ENCODE peak calls at places on chromosome 18, in ten cellular contexts. V is SK-N-SH; P is psoas muscle; D is left lung; K is CD4-positive, CD25-positive, alpha-beta regulatory T cell; O is spleen; S is adrenal gland; F is naive thymus-derived CD4-positive, alpha-beta T cell; N is H1; W is right cardiac atrium. G is an unnamed sample. For H3K4me1, the result is how much of the 10 kb centered on the place peaks cover.

GRCh38 chr18:79775441-79776221 is 22.1 kb upstream of the KCNG2 start:
- DNase-seq in O (peak), S (no peak), V (no peak), N (no peak), F (no peak), W (no peak), P (peak), D (peak), K (no peak), G (no peak)

GRCh38 chr18:79834834-79835233 is 37.1 kb downstream of the KCNG2 start:
- DNase-seq in O (no peak), K (no peak), P (no peak), V (no peak), N (no peak), D (no peak), S (no peak), F (no peak), W (no peak), G (no peak)

GRCh38 chr18:47262397-47263196 is 11.1 kb upstream of the SKOR2 start:
- DNase-seq in S (no peak), F (no peak), W (no peak), P (no peak), V (no peak), D (no peak), O (no peak), K (no peak), N (no peak), G (no peak)

GRCh38 chr18:75624836-75625235 is 197.3 kb upstream of the SMIM21 start:
- DNase-seq in V (no peak), P (no peak), S (no peak), D (no peak), K (no peak), W (no peak), F (no peak), N (no peak), O (no peak), G (no peak)

GRCh38 chr18:74468547-74469014 is 11.5 kb upstream of the DIPK1C start:
- DNase-seq in V (no peak), K (no peak), P (no peak), O (no peak), F (no peak), W (no peak), S (no peak), N (no peak), D (no peak), G (no peak)

GRCh38 chr18:60892441-60892840 is 440.8 kb upstream of the CDH20 start:
- DNase-seq in V (no peak), W (no peak), N (no peak), O (no peak), K (no peak), S (no peak), P (no peak), D (no peak), F (no peak), G (no peak)

GRCh38 chr18:31741096-31741735 is 19.5 kb downstream of the SLC25A52 start:
- DNase-seq in P (no peak), N (no peak), D (no peak), K (peak), F (peak), W (no peak), O (no peak), S (peak), V (peak), G (peak)

GRCh38 chr18:64311859-64312258 is 163.0 kb upstream of the LINC00305 start:
- DNase-seq in N (no peak), D (no peak), S (no peak), K (no peak), O (no peak), V (no peak), W (no peak), P (no peak), F (no peak), G (no peak)

GRCh38 chr18:43563780-43564179 is 286.5 kb upstream of the SYT4 start:
- DNase-seq in D (no peak), N (no peak), P (no peak), W (peak), O (no peak), V (peak), K (peak), S (peak), F (no peak), G (peak)

GRCh38 chr18:26593365-26594320 is 45.3 kb upstream of the KCTD1 start:
- DNase-seq in V (no peak), W (no peak), S (no peak), N (no peak), D (no peak), K (no peak), O (no peak), F (no peak), P (no peak), G (no peak)

GRCh38 chr18:44465337-44465736 is 215.4 kb upstream of the SETBP1 start:
- DNase-seq in V (no peak), F (no peak), S (no peak), O (no peak), N (no peak), P (no peak), W (peak), D (no peak), K (no peak), G (no peak)

GRCh38 chr18:54975598-54975997 is 16.3 kb upstream of the CCDC68 start:
- DNase-seq in F (no peak), W (no peak), K (no peak), N (no peak), P (no peak), D (no peak), O (no peak), S (no peak), V (no peak), G (no peak)

GRCh38 chr18:55324166-55324565 is 263.8 kb downstream of the TCF4 start:
- DNase-seq in V (no peak), N (no peak), F (no peak), D (no peak), P (no peak), S (no peak), W (no peak), O (no peak), K (no peak), G (no peak)

GRCh38 chr18:76528477-76529432 is 33.7 kb upstream of the ZNF516 start:
- DNase-seq in N (no peak), W (peak), S (peak), K (peak), O (peak), F (no peak), D (no peak), P (no peak), V (no peak), G (peak)

GRCh38 chr18:75207298-75208054 is 1.5 kb downstream of the PTGR3 start:
- DNase-seq in D (no peak), F (no peak), N (no peak), S (no peak), O (no peak), W (no peak), P (no peak), K (peak), V (no peak), G (peak)

GRCh38 chr18:3380384-3380961 is 69.5 kb upstream of the TGIF1 start:
- DNase-seq in D (no peak), N (no peak), W (no peak), S (no peak), O (no peak), P (peak), K (peak), V (no peak), F (no peak), G (no peak)

GRCh38 chr18:64103979-64104378 is 44.9 kb downstream of the LINC00305 start:
- DNase-seq in V (no peak), P (no peak), O (no peak), D (no peak), K (no peak), S (no peak), W (no peak), N (no peak), F (no peak), G (no peak)

GRCh38 chr18:44821924-44822323 is 141.2 kb downstream of the SETBP1 start:
- DNase-seq in O (no peak), W (no peak), V (no peak), N (no peak), S (no peak), F (no peak), D (no peak), P (no peak), K (no peak), G (no peak)

GRCh38 chr18:13232971-13233565 is 14.5 kb downstream of the LDLRAD4 start:
- DNase-seq in W (peak), S (no peak), D (no peak), N (no peak), O (no peak), P (no peak), F (no peak), V (no peak), K (no peak), G (peak)

DNA sequence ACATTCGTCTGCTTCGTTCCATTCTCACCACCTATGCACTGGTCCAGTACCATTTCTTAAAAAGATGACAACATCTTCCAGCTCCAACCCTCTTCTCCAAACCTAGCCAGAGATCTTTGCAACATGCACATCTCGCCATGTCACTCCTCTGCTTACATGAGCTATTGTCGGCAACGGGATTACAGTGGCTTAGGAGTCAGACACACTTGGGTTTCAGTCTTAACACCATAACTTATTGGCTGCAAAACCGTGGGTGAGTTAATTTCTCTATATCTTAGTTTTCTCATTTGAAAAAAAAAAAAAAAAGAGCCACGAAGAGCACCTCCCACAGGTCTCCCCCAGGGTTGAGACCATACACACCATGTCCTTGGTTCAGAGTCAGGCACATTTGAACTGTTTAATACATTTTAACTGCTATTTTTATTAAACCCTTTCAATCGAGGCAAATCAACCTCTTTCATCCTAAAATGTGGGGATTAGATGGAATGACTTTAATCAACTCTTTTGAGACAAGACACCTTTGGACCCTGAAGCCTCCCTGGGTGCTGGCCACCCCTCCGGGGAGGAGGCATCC is 889 bp downstream of the ANKRD29 start:
- DNase-seq in W (no peak), K (peak), O (no peak), P (no peak), N (no peak), V (no peak), D (no peak), F (no peak), S (no peak), G (no peak)
- H3K4me3 ChIP-seq in W (peak), K (peak), O (peak), P (peak), N (peak), V (peak), D (peak), F (peak), S (no peak), G (no peak)

DNA sequence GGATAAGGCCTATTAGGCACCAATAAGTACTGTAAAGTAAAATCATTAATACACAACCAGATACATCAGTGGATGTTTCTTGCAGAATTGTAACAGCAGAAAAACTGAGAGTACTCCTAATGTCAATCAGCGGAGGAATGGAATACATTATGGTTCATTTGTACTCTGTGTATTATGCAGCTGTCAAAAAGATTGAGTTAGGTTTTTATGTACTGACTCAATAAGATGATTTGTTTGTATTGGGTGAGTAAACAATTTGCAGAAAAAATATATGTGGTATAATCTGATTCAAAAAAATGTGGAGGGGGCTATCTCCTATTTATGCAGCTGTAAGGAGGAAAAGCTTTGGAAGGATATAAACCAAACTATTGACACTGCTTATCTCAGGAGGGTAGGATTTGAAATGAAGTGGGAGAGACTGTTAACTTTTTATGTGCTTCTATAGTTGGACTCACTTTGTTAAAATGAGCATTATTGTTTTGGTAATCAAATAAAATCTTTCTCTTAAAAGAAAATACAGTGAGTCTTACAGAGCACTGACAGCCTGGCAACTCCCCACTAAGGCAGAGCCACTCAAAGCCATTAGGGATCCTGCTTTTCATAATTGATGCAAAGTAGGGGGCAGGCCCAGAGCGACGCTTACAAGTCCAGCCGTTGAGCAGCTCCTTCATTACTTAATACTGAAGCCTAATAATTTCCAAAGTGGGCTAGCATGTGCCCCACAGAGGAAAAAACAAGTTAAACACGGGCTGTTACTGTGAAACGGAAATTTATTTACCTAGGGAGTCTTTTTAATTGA is 168.8 kb downstream of the PHLPP1 start:
- DNase-seq in P (no peak), D (no peak), S (no peak), V (no peak), N (no peak), K (no peak), O (no peak), F (no peak), W (no peak), G (no peak)
- H3K4me1 ChIP-seq in P (under half), D (under half), S (under half), V (under half), N (under half), K (under half), O (under half), F (under half), W (under half), G (under half)

DNA sequence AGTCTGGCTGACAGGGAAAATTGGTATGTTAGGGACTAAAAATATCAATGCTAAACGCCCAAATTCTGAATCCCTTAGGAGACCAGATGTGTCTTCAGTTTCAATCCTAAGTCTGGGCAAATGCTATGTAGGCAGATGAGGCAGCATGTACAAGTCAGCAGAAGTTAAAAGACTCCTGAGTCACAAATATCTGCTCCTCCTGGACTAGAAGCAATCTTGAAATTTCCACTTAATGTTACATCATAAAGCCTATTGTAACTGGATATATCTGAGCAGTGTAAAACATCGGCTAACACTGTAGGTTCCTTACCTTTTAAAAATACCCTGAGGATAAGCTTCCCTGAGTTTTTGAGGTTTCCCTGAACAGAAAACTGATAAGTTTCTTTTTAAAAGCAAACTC is 1087.6 kb upstream of the PIK3C3 start:
- DNase-seq in N (no peak), V (no peak), K (no peak), F (no peak), D (no peak), W (no peak), S (no peak), P (no peak), O (no peak), G (no peak)
- H3K27ac ChIP-seq in N (no peak), V (peak), K (no peak), F (no peak), D (no peak), W (no peak), S (no peak), P (no peak), O (no peak), G (no peak)

GRCh38 chr18:304887-305529 is 37.2 kb upstream of the THOC1 start:
- DNase-seq in K (no peak), D (no peak), P (no peak), S (no peak), V (no peak), O (no peak), N (no peak), W (peak), F (no peak), G (no peak)
- H3K4me3 ChIP-seq in K (no peak), D (no peak), P (no peak), S (no peak), V (no peak), O (no peak), N (no peak), W (no peak), F (no peak), G (no peak)

G was measured in thyroid gland.